ENCODE peak calls at places on chromosomes 6 and 20, in seven cellular contexts. Q, E, H, O, N, P and M are unnamed samples.
A peak's percentile ranks its signal among the peaks of the same experiment; 100 is the strongest.

GRCh38 chr20:17878069-17878911 is 90.3 kb downstream of the SNX5 start:
- DNase-seq in O (no peak), P (no peak), E (no peak), N (no peak), Q (no peak), H (no peak), M (no peak)

GRCh38 chr6:37988696-37989095 is 169.2 kb downstream of the ZFAND3 start:
- DNase-seq in E (no peak), O (no peak), N (no peak), P (no peak), Q (no peak), H (no peak), M (no peak)

GRCh38 chr6:159935633-159936032 is 33.2 kb upstream of the IGF2R start:
- DNase-seq in N (no peak), P (no peak), Q (no peak), H (no peak), E (peak; percentile 46), O (no peak), M (no peak)

GRCh38 chr6:42197574-42198362 is 3.0 kb upstream of the GUCA1B start:
- DNase-seq in E (peak; percentile 42), N (no peak), H (no peak), O (peak; percentile 29), Q (no peak), P (no peak), M (peak; percentile 55)

GRCh38 chr6:4133941-4134838 is 1.2 kb downstream of the ECI2 start:
- DNase-seq in E (peak; percentile 11), N (no peak), O (peak; percentile 44), H (peak; percentile 19), P (no peak), Q (no peak), M (no peak)

GRCh38 chr20:64003970-64004725 is 23.2 kb downstream of the PRPF6 start:
- DNase-seq in Q (no peak), N (no peak), P (no peak), O (no peak), H (no peak), E (peak; percentile 39), M (no peak)

GRCh38 chr6:22113046-22113766 is 183.6 kb downstream of the PRL start:
- DNase-seq in P (no peak), H (no peak), Q (no peak), O (no peak), E (peak; percentile 99), N (no peak), M (no peak)

GRCh38 chr6:35663447-35664235 is 25.1 kb downstream of the FKBP5 start:
- DNase-seq in H (no peak), Q (no peak), P (no peak), E (peak; percentile 56), O (no peak), N (peak; percentile 15), M (no peak)

GRCh38 chr6:28220164-28221133 is 4.6 kb upstream of the ZSCAN9 start:
- DNase-seq in E (no peak), Q (no peak), N (no peak), P (no peak), O (no peak), H (no peak), M (no peak)

GRCh38 chr6:142846883-142847287 is 98.1 kb downstream of the HIVEP2 start:
- DNase-seq in P (no peak), H (no peak), Q (no peak), N (no peak), E (peak; percentile 91), O (no peak), M (no peak)

GRCh38 chr6:104540743-104541142 is 319.0 kb downstream of the HACE1 start:
- DNase-seq in O (no peak), E (no peak), N (no peak), H (no peak), Q (no peak), P (no peak), M (no peak)

GRCh38 chr6:15879372-15880261 is 216.8 kb upstream of the DTNBP1 start:
- DNase-seq in H (peak; percentile 80), N (peak; percentile 52), Q (peak; percentile 32), E (peak; percentile 60), P (peak; percentile 6), O (peak; percentile 78), M (no peak)

GRCh38 chr20:17210983-17211382 is 15.9 kb upstream of the PCSK2 start:
- DNase-seq in N (no peak), P (no peak), E (peak; percentile 61), Q (no peak), H (no peak), O (no peak), M (no peak)

GRCh38 chr6:142838821-142839685 is 105.9 kb downstream of the HIVEP2 start:
- DNase-seq in O (no peak), Q (no peak), N (no peak), E (peak; percentile 92), H (no peak), P (no peak), M (no peak)

GRCh38 chr6:3592371-3592941 is 135.6 kb upstream of the SLC22A23 start:
- DNase-seq in O (no peak), H (no peak), N (no peak), E (peak; percentile 100), P (no peak), Q (no peak), M (no peak)

GRCh38 chr6:3023663-3024483 is 24.2 kb downstream of the NQO2 start:
- DNase-seq in O (peak; percentile 93), N (peak; percentile 75), Q (peak; percentile 77), P (peak; percentile 78), E (peak; percentile 93), H (peak; percentile 62), M (peak; percentile 32)

GRCh38 chr6:43995137-43995536 is 132.1 kb downstream of the MRPL14 start:
- DNase-seq in E (no peak), Q (no peak), O (no peak), P (no peak), H (no peak), N (no peak), M (no peak)

GRCh38 chr6:12653396-12653910 is 63.1 kb upstream of the PHACTR1 start:
- DNase-seq in P (no peak), H (no peak), O (no peak), N (no peak), E (no peak), Q (no peak), M (no peak)

GRCh38 chr20:58810116-58810878 is 40.4 kb downstream of the GNAS-AS1 start:
- DNase-seq in P (no peak), N (no peak), Q (no peak), O (peak; percentile 32), H (no peak), E (no peak), M (no peak)

GRCh38 chr20:11677445-11678235 is 240.1 kb upstream of the BTBD3 start:
- DNase-seq in P (no peak), H (no peak), E (no peak), N (no peak), Q (no peak), O (no peak), M (no peak)

GRCh38 chr20:47088339-47088738 is 193.7 kb downstream of the EYA2 start:
- DNase-seq in P (no peak), Q (no peak), E (no peak), N (no peak), O (no peak), H (no peak), M (no peak)

GRCh38 chr20:19958243-19958642 is 58.9 kb upstream of the NAA20 start:
- DNase-seq in E (peak; percentile 98), H (no peak), O (no peak), Q (no peak), N (no peak), P (no peak), M (no peak)

GRCh38 chr6:14520536-14520935 is 403.0 kb downstream of the CD83 start:
- DNase-seq in N (no peak), H (no peak), O (no peak), E (peak; percentile 69), Q (no peak), P (no peak), M (no peak)

GRCh38 chr6:139549561-139550070 is 175.2 kb upstream of the CITED2 start:
- DNase-seq in E (peak; percentile 45), H (no peak), N (no peak), P (no peak), O (no peak), Q (no peak), M (no peak)

GRCh38 chr6:158142789-158143188 is 25.3 kb downstream of the SERAC1 start:
- DNase-seq in N (no peak), E (peak; percentile 97), H (no peak), Q (no peak), O (no peak), P (no peak), M (no peak)

GRCh38 chr6:99603421-99604160 is 3.0 kb upstream of the PRDM13 start:
- DNase-seq in E (no peak), Q (no peak), N (no peak), O (peak; percentile 49), H (no peak), P (no peak), M (peak; percentile 47)

GRCh38 chr6:52846002-52846401 is 5.4 kb upstream of the GSTA5 start:
- DNase-seq in E (no peak), N (no peak), H (no peak), Q (no peak), O (no peak), P (no peak), M (no peak)

GRCh38 chr6:130503146-130503545 is 137.3 kb downstream of the TMEM200A start:
- DNase-seq in O (no peak), H (no peak), P (no peak), Q (no peak), E (peak; percentile 42), N (no peak), M (no peak)

GRCh38 chr6:167455371-167455770 is 130.5 kb downstream of the TTLL2 start:
- DNase-seq in P (no peak), O (no peak), N (no peak), Q (no peak), E (no peak), H (no peak), M (no peak)

GRCh38 chr6:79127660-79128059 is 49.6 kb upstream of the PHIP start:
- DNase-seq in Q (no peak), N (no peak), E (no peak), O (no peak), H (no peak), P (no peak), M (no peak)

GRCh38 chr6:2695464-2696095 is 55.1 kb downstream of the MYLK4 start:
- DNase-seq in P (no peak), N (no peak), E (peak; percentile 56), O (no peak), H (peak; percentile 29), Q (no peak), M (no peak)

GRCh38 chr6:42165016-42165415 is 8.1 kb upstream of the GUCA1A start:
- DNase-seq in H (no peak), Q (no peak), P (no peak), O (no peak), N (no peak), E (no peak), M (no peak)

GRCh38 chr6:133432021-133432989 is 191.1 kb downstream of the EYA4 start:
- DNase-seq in P (no peak), H (peak; percentile 82), Q (no peak), N (no peak), O (no peak), E (no peak), M (no peak)

GRCh38 chr6:16258709-16259075 is 20.3 kb downstream of the GMPR start:
- DNase-seq in H (no peak), E (no peak), Q (no peak), N (no peak), O (no peak), P (no peak), M (no peak)

GRCh38 chr6:158784505-158784904 is 34.7 kb downstream of the EZR start:
- DNase-seq in P (no peak), E (peak; percentile 90), N (no peak), H (no peak), O (no peak), Q (no peak), M (no peak)